ENCODE peak calls at places on chromosomes 16 and 17, in nine cellular contexts. Z, E, B, S, R, X, W, M and D are unnamed samples.

GRCh38 chr16:73064227-73064995 is 16.5 kb upstream of the ZFHX3 start:
- DNase-seq in Z (no peak), E (no peak), B (no peak), S (no peak), R (peak), X (no peak), W (peak), M (no peak), D (no peak)

GRCh38 chr17:35807371-35808144 is 1.7 kb upstream of the TAF15 start:
- DNase-seq in Z (no peak), E (no peak), B (no peak), S (no peak), R (no peak), X (no peak), W (no peak), M (no peak), D (no peak)

GRCh38 chr17:4772235-4772613 is 538 bp downstream of the TM4SF5 start:
- DNase-seq in Z (no peak), E (peak), B (no peak), S (no peak), R (no peak), X (no peak), W (no peak), M (no peak), D (no peak)

GRCh38 chr17:8173056-8173870 is 2.9 kb downstream of the TMEM107 start:
- DNase-seq in Z (peak), E (peak), B (peak), S (peak), R (no peak), X (peak), W (peak), M (peak), D (no peak)

GRCh38 chr17:75361996-75362395 is 43.5 kb downstream of the GRB2 start:
- DNase-seq in Z (no peak), E (no peak), B (no peak), S (no peak), R (no peak), X (no peak), W (no peak), M (no peak), D (no peak)

GRCh38 chr17:76336756-76337412 is 16.8 kb downstream of the PRPSAP1 start:
- DNase-seq in Z (no peak), E (no peak), B (no peak), S (no peak), R (no peak), X (no peak), W (peak), M (no peak), D (no peak)

GRCh38 chr17:82257473-82257872 is 16.0 kb downstream of the CSNK1D start:
- DNase-seq in Z (peak), E (no peak), B (no peak), S (peak), R (peak), X (peak), W (peak), M (no peak), D (no peak)

GRCh38 chr16:53781023-53781605 is 77.2 kb downstream of the FTO start:
- DNase-seq in Z (peak), E (no peak), B (no peak), S (no peak), R (no peak), X (no peak), W (no peak), M (no peak), D (no peak)

GRCh38 chr17:18947866-18948265 is 4.1 kb upstream of the SLC5A10 start:
- DNase-seq in Z (no peak), E (no peak), B (no peak), S (no peak), R (no peak), X (peak), W (no peak), M (no peak), D (no peak)

GRCh38 chr17:10058924-10059683 is 139.3 kb downstream of the GAS7 start:
- DNase-seq in Z (no peak), E (no peak), B (no peak), S (no peak), R (no peak), X (no peak), W (peak), M (no peak), D (no peak)

GRCh38 chr16:73124097-73124652 is 76.2 kb upstream of the ZFHX3 start:
- DNase-seq in Z (no peak), E (no peak), B (no peak), S (no peak), R (no peak), X (no peak), W (no peak), M (no peak), D (no peak)

GRCh38 chr17:38464723-38465419 is 36.6 kb downstream of the ARHGAP23 start:
- DNase-seq in Z (peak), E (peak), B (peak), S (peak), R (peak), X (peak), W (peak), M (peak), D (peak)

GRCh38 chr16:20614201-20615141 is 38.3 kb upstream of the ACSM2B start:
- DNase-seq in Z (no peak), E (no peak), B (no peak), S (no peak), R (no peak), X (no peak), W (no peak), M (no peak), D (no peak)

GRCh38 chr17:61371179-61371578 is 28.5 kb upstream of the TBX2 start:
- DNase-seq in Z (no peak), E (no peak), B (no peak), S (no peak), R (no peak), X (no peak), W (no peak), M (no peak), D (no peak)

GRCh38 chr17:49361129-49361901 is 735 bp downstream of the ZNF652 start:
- DNase-seq in Z (peak), E (peak), B (no peak), S (peak), R (no peak), X (peak), W (peak), M (peak), D (no peak)

GRCh38 chr16:782766-783403 is 5.3 kb downstream of the RPUSD1 start:
- DNase-seq in Z (no peak), E (no peak), B (no peak), S (peak), R (no peak), X (no peak), W (no peak), M (no peak), D (no peak)

GRCh38 chr17:16283705-16284104 is 66.7 kb downstream of the PIGL start:
- DNase-seq in Z (peak), E (no peak), B (no peak), S (no peak), R (no peak), X (no peak), W (no peak), M (no peak), D (no peak)

GRCh38 chr17:16287563-16288027 is 65.7 kb downstream of the CENPV start:
- DNase-seq in Z (peak), E (peak), B (no peak), S (peak), R (no peak), X (no peak), W (no peak), M (no peak), D (no peak)

GRCh38 chr17:16286947-16287562 is 66.2 kb downstream of the CENPV start:
- DNase-seq in Z (peak), E (peak), B (peak), S (no peak), R (peak), X (no peak), W (peak), M (no peak), D (no peak)

GRCh38 chr17:16285646-16286008 is 67.6 kb downstream of the CENPV start:
- DNase-seq in Z (no peak), E (no peak), B (no peak), S (no peak), R (no peak), X (no peak), W (no peak), M (no peak), D (no peak)

DNA sequence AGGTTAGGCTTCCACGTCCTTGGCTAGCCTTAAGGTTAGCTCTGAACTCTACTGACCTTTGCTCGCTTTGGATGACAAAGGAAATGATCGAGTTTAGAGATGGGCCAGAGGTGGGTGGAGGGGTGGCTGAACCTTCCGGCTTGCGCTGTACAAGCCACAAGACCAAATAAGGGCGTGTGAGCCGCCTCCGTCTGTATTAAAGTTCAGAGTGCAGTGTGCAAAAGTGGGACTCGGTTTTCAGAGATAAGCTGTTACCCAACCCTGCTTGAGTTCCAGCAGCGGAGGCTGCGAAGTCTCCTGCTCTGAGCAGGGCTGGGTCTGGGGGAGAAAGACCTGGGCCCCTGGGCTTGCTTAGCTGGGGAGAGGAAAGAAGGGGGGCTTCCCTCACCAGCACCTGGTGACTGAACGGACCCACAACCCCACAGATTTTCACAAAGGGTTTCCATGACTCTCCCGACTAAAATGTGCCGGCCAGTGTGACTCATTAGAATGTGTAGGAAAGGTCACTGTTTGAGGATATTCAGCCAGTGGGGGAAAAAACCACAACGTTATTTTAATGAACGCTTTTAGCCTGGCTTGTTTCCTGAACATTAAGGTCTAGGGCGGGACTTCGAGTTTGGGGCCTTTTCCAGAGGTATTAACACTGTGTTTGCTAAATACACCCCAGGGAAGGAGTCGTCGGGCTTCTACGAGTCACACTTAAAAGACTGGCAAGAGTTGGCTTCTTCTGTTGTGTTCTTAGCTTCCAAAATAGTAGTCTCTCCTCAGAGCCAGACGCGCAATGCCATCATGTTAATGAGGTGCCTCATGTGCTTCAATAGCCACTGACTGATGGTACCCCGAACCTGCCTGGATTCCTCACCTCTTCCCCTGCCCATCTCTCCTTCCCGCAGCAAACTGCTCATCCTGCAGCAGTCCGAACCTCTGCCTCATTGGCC is 67.0 kb downstream of the CENPV start:
- DNase-seq in Z (peak), E (peak), B (peak), S (peak), R (no peak), X (peak), W (peak), M (peak), D (peak)
- TF ChIP-seq POLR2A in Z (peak), E (peak), B (peak), S (no peak), R (no peak), X (peak), W (peak), M (no peak), D (no peak)

GRCh38 chr17:21034350-21035235 is 8.2 kb downstream of the USP22 start:
- DNase-seq in Z (no peak), E (no peak), B (no peak), S (no peak), R (no peak), X (no peak), W (no peak), M (no peak), D (no peak)

GRCh38 chr17:21033350-21033749 is 9.5 kb downstream of the USP22 start:
- DNase-seq in Z (no peak), E (no peak), B (no peak), S (no peak), R (no peak), X (no peak), W (no peak), M (no peak), D (no peak)

GRCh38 chr17:21029515-21029914 is 13.3 kb downstream of the USP22 start:
- DNase-seq in Z (no peak), E (no peak), B (no peak), S (no peak), R (no peak), X (no peak), W (no peak), M (no peak), D (no peak)

GRCh38 chr17:21030375-21030774 is 12.4 kb downstream of the USP22 start:
- DNase-seq in Z (no peak), E (no peak), B (no peak), S (no peak), R (no peak), X (no peak), W (no peak), M (no peak), D (no peak)

GRCh38 chr17:21031756-21032396 is 10.9 kb downstream of the USP22 start:
- DNase-seq in Z (no peak), E (no peak), B (no peak), S (no peak), R (no peak), X (no peak), W (no peak), M (no peak), D (no peak)
- TF ChIP-seq EP300 in Z (no peak), E (no peak), B (no peak), S (no peak), R (no peak), X (no peak), W (no peak), M (no peak), D (no peak)

DNA sequence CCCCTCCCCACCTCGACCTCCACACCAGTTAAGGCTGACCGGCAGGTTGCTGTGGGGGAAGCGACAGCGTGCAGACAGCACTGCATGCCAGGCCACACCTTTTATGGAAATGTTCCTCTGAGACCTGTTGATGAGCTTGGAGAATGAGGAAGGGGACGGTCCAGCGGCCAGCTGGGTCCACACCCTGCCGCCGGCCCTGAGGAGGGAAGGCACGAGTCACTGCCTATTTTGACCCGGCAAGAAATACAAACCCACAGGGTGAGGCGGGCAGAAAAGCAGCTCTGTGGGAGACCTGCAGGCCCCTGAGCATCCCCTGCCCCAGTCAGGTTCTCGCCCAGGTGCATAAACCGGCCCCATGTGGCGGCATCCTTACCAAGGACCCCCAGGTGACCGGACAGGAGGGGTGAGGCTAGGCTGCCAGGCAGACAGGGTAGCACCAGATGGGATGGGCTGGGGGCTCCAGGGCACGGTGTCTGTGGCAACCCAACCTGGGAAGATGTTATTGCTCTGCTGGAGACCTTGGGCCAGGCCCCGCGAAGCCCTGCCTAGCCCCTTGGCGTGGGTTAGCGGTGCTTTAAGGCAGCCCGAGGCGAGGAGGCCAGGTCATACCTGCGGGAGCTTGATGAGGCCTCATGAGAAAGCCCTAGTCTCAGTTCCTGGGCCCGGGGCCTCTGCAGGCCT is 12.7 kb downstream of the NATD1 start:
- DNase-seq in Z (no peak), E (no peak), B (no peak), S (no peak), R (no peak), X (no peak), W (no peak), M (no peak), D (no peak)
- H3K27ac ChIP-seq in Z (no peak), E (no peak), B (no peak), S (no peak), R (no peak), X (no peak), W (no peak), M (no peak), D (no peak)

DNA sequence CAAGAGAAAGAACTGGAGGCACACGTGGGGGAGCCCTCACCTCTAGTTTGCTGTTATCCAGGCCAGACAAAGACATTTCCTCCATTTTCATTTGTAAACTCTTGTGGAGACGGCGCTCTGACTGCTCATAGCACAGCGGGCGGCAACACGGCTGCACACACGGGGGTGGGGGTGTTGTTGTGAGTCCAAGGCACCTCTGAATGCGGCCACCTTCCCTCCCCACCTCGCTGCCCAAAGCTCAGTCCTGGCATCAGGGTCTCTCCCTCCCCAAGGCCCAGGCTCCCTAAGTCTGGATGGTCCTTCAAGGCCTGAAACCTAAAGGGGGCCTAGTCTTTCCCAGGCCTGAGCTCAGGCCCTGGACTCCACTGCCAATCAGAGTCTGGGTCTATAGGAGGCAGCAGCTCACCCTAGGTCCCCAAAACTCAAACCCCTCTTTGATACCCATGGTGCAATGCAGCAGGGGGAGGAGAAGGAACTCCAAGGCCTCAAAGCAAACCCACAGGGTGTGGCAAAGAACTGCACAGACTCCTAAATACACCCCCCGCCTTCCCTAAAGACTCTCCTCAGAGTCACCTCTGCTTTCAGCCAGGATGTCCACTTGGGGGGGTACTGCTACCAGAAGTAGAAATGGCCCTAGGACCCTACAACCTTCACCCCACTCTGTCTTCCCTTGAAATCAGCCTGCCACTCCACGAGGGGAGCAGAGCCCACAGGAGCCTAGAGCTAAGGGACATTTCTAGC is 1.5 kb downstream of the ATXN7L3 start:
- DNase-seq in Z (peak), E (peak), B (peak), S (no peak), R (no peak), X (peak), W (no peak), M (peak), D (no peak)
- TF ChIP-seq POLR2A in Z (peak), E (peak), B (no peak), S (no peak), R (peak), X (peak), W (no peak), M (no peak), D (no peak)

GRCh38 chr16:48091077-48091476 is 64.7 kb downstream of the ABCC12 start:
- DNase-seq in Z (no peak), E (no peak), B (no peak), S (no peak), R (no peak), X (no peak), W (no peak), M (no peak), D (no peak)
- TF ChIP-seq EP300 in Z (no peak), E (no peak), B (no peak), S (no peak), R (no peak), X (no peak), W (no peak), M (no peak), D (no peak)

DNA sequence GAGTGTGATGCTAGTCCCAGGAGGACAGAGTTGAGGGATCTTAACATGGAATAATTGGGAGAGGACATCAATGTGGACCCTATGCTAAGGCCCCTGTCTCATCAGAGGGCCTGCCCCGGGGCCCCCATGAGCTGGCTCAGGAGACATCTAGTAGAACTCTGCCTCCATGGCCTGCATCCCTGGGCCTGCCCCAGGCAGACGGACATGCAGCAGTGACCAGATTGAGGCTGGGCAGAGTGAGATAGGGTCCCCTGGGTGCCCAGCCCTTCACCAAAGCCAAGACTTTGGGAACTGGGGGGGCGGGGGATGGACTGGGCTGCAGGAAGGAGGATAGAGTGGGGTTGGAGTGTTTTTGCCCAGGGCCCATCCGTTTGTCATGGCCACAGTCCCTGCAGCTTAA is 115.2 kb downstream of the CCDC182 start:
- DNase-seq in Z (no peak), E (no peak), B (peak), S (no peak), R (no peak), X (no peak), W (no peak), M (no peak), D (no peak)
- H3K27ac ChIP-seq in Z (no peak), E (no peak), B (no peak), S (no peak), R (no peak), X (no peak), W (no peak), M (no peak), D (no peak)

GRCh38 chr17:47652570-47652969 is 2.9 kb downstream of the KPNB1 start:
- DNase-seq in Z (no peak), E (no peak), B (no peak), S (no peak), R (no peak), X (no peak), W (no peak), M (no peak), D (no peak)

GRCh38 chr17:47650525-47651522 is 1.1 kb downstream of the KPNB1 start:
- DNase-seq in Z (peak), E (peak), B (peak), S (peak), R (peak), X (peak), W (peak), M (peak), D (peak)

GRCh38 chr17:47649153-47649971 is at the start of gene KPNB1:
- DNase-seq in Z (peak), E (peak), B (peak), S (peak), R (peak), X (peak), W (peak), M (peak), D (peak)

GRCh38 chr17:47651704-47652103 is 2.0 kb downstream of the KPNB1 start:
- DNase-seq in Z (no peak), E (no peak), B (no peak), S (no peak), R (no peak), X (no peak), W (no peak), M (no peak), D (no peak)

DNA sequence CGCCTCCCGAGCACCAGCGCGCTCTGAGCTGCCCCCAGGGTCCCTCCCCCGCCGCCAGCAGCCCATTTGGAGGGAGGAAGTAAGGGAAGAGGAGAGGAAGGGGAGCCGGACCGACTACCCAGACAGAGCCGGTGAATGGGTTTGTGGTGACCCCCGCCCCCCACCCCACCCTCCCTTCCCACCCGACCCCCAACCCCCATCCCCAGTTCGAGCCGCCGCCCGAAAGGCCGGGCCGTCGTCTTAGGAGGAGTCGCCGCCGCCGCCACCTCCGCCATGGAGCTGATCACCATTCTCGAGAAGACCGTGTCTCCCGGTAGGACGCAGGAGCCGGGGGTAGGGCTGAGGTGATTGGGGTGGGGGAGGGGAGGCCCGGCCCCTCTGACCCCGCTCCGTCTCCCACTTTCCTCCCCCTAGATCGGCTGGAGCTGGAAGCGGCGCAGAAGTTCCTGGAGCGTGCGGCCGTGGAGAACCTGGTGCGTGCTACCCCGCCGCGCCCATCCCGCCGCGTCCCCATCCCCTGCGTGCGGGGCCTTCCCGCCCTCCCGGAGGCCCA is 329 bp downstream of the KPNB1 start:
- DNase-seq in Z (no peak), E (no peak), B (no peak), S (peak), R (no peak), X (no peak), W (no peak), M (no peak), D (peak)
- TF ChIP-seq POLR2A in Z (peak), E (peak), B (peak), S (no peak), R (no peak), X (peak), W (no peak), M (no peak), D (no peak)